ENCODE peak calls at places on chromosomes 16 and 17, in eight cellular contexts. O, K, N, Y, A, D, R and J are unnamed samples. For H3K27me3 and H3K4me1, the result is how much of the 10 kb centered on the place peaks cover.

GRCh38 chr17:60098578-60098977 is 19.9 kb upstream of the HEATR6 start:
- DNase-seq in O (no peak), K (no peak), N (no peak), Y (no peak), A (no peak), D (no peak), R (no peak), J (no peak)

GRCh38 chr17:17959520-17960361 is 12.5 kb downstream of the TOM1L2 start:
- DNase-seq in O (no peak), K (no peak), N (no peak), Y (peak), A (no peak), D (no peak), R (no peak), J (no peak)

GRCh38 chr17:14594690-14595089 is 293.8 kb downstream of the HS3ST3B1 start:
- DNase-seq in O (no peak), K (peak), N (no peak), Y (no peak), A (no peak), D (no peak), R (no peak), J (no peak)

GRCh38 chr17:40316571-40317344 is 7.8 kb downstream of the RARA start:
- DNase-seq in O (peak), K (peak), N (no peak), Y (peak), A (peak), D (peak), R (peak), J (peak)

GRCh38 chr16:55735120-55735781 is 79.5 kb downstream of the SLC6A2 start:
- DNase-seq in O (no peak), K (peak), N (no peak), Y (no peak), A (no peak), D (no peak), R (no peak), J (no peak)

GRCh38 chr17:48756816-48757215 is 28.3 kb upstream of the HOXB13 start:
- DNase-seq in O (no peak), K (no peak), N (no peak), Y (no peak), A (peak), D (no peak), R (no peak), J (no peak)

GRCh38 chr16:81410643-81411235 is 33.9 kb upstream of the CMIP start:
- DNase-seq in O (no peak), K (no peak), N (no peak), Y (no peak), A (no peak), D (no peak), R (no peak), J (no peak)

GRCh38 chr16:71658771-71659170 is 32.8 kb downstream of the MARVELD3 start:
- DNase-seq in O (no peak), K (no peak), N (no peak), Y (no peak), A (no peak), D (no peak), R (no peak), J (no peak)

GRCh38 chr17:9009737-9010136 is 11.6 kb upstream of the NTN1 start:
- DNase-seq in O (no peak), K (peak), N (no peak), Y (no peak), A (no peak), D (no peak), R (no peak), J (no peak)

GRCh38 chr16:50152386-50152806 is 710 bp upstream of the TENT4B start:
- DNase-seq in O (no peak), K (peak), N (no peak), Y (no peak), A (peak), D (no peak), R (peak), J (no peak)

GRCh38 chr17:39653662-39654331 is 11.4 kb upstream of the TCAP start:
- DNase-seq in O (peak), K (no peak), N (peak), Y (no peak), A (peak), D (peak), R (no peak), J (peak)

GRCh38 chr17:42413464-42414040 is 9.5 kb downstream of the CAVIN1 start:
- DNase-seq in O (no peak), K (no peak), N (no peak), Y (no peak), A (no peak), D (no peak), R (no peak), J (no peak)

GRCh38 chr16:58024673-58025350 is 742 bp upstream of the MMP15 start:
- DNase-seq in O (peak), K (no peak), N (no peak), Y (no peak), A (peak), D (peak), R (peak), J (peak)

GRCh38 chr16:88926374-88926990 is 50.5 kb downstream of the CBFA2T3 start:
- DNase-seq in O (no peak), K (no peak), N (no peak), Y (no peak), A (no peak), D (no peak), R (no peak), J (no peak)

GRCh38 chr16:88923926-88924833 is 52.8 kb downstream of the CBFA2T3 start:
- DNase-seq in O (no peak), K (no peak), N (no peak), Y (no peak), A (no peak), D (no peak), R (no peak), J (no peak)

GRCh38 chr16:88923450-88923849 is 53.6 kb downstream of the CBFA2T3 start:
- DNase-seq in O (no peak), K (no peak), N (no peak), Y (no peak), A (no peak), D (no peak), R (no peak), J (no peak)

GRCh38 chr16:88925540-88925887 is 51.5 kb downstream of the CBFA2T3 start:
- DNase-seq in O (no peak), K (no peak), N (no peak), Y (no peak), A (no peak), D (no peak), R (no peak), J (no peak)

GRCh38 chr16:88924834-88925539 is 52.0 kb downstream of the CBFA2T3 start:
- DNase-seq in O (peak), K (peak), N (no peak), Y (peak), A (no peak), D (no peak), R (no peak), J (no peak)
- H3K27me3 ChIP-seq in O (under half), K (under half), N (under half), Y (under half), A (under half), D (under half), R (under half), J (under half)

GRCh38 chr17:1391577-1391976 is 8.4 kb downstream of the YWHAE start:
- DNase-seq in O (peak), K (no peak), N (no peak), Y (no peak), A (no peak), D (no peak), R (no peak), J (peak)
- H3K4me1 ChIP-seq in O (half or more), K (under half), N (half or more), Y (under half), A (under half), D (half or more), R (under half), J (half or more)

GRCh38 chr16:52496051-52496876 is 50.7 kb downstream of the TOX3 start:
- DNase-seq in O (no peak), K (no peak), N (no peak), Y (no peak), A (peak), D (no peak), R (no peak), J (no peak)
- H3K27ac ChIP-seq in O (no peak), K (no peak), N (no peak), Y (no peak), A (peak), D (no peak), R (no peak), J (no peak)

DNA sequence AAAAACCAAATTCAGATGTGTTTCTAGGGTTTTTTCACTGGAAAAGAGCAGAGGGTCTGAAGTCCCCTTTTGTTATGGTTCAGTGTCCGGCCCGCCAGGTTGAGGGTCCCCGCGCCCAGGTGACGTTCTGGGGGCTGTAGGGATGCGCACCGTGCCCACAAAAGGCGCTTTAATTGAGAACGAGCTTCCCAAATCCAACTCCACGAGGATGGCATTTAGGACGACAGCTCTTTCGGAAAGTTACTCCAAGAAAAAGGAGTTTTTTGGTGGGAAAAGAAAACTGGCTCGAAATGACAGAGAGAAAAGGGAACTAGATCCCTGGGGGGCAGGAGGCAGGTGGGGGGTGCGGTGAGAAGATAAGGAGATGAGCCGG is 15.9 kb upstream of the ZFHX3 start:
- DNase-seq in O (no peak), K (no peak), N (no peak), Y (no peak), A (no peak), D (no peak), R (no peak), J (no peak)
- H3K27me3 ChIP-seq in O (under half), K (under half), N (under half), Y (under half), A (under half), D (under half), R (half or more), J (under half)